ENCODE peak calls at places on chromosomes 1 and 21, in eight cellular contexts. N, R, B, A, P, X, J and T are unnamed samples.

GRCh38 chr1:202046748-202047708 is 36.6 kb downstream of the ELF3 start:
- DNase-seq in N (no peak), R (no peak), B (no peak), A (no peak), P (no peak), X (peak), J (no peak), T (no peak)

GRCh38 chr1:55070291-55070690 is 30.9 kb downstream of the PCSK9 start:
- DNase-seq in N (no peak), R (no peak), B (no peak), A (no peak), P (no peak), X (no peak), J (no peak), T (no peak)

GRCh38 chr1:173476197-173476663 is 905 bp upstream of the PRDX6 start:
- DNase-seq in N (no peak), R (no peak), B (no peak), A (no peak), P (no peak), X (no peak), J (no peak), T (no peak)

GRCh38 chr1:156551866-156552265 is 20.5 kb downstream of the IQGAP3 start:
- DNase-seq in N (no peak), R (no peak), B (no peak), A (no peak), P (no peak), X (peak), J (no peak), T (no peak)

GRCh38 chr1:165644064-165644735 is 13.2 kb downstream of the MGST3 start:
- DNase-seq in N (no peak), R (no peak), B (no peak), A (no peak), P (no peak), X (peak), J (no peak), T (no peak)

GRCh38 chr1:208235983-208236761 is 8.0 kb downstream of the PLXNA2 start:
- DNase-seq in N (no peak), R (no peak), B (no peak), A (peak), P (no peak), X (peak), J (peak), T (no peak)

GRCh38 chr1:22845536-22845935 is 127.1 kb downstream of the LACTBL1 start:
- DNase-seq in N (no peak), R (no peak), B (no peak), A (no peak), P (no peak), X (no peak), J (no peak), T (no peak)

GRCh38 chr1:61839702-61840101 is 97.4 kb downstream of the PATJ start:
- DNase-seq in N (no peak), R (no peak), B (no peak), A (peak), P (no peak), X (peak), J (no peak), T (no peak)

GRCh38 chr21:29661672-29662442 is 277.9 kb downstream of the GRIK1 start:
- DNase-seq in N (no peak), R (no peak), B (no peak), A (no peak), P (no peak), X (no peak), J (no peak), T (no peak)

GRCh38 chr1:65959896-65960295 is 167.2 kb downstream of the PDE4B start:
- DNase-seq in N (no peak), R (no peak), B (no peak), A (no peak), P (no peak), X (no peak), J (no peak), T (no peak)

GRCh38 chr1:182193908-182194550 is 132.5 kb upstream of the ZNF648 start:
- DNase-seq in N (no peak), R (no peak), B (no peak), A (peak), P (no peak), X (peak), J (no peak), T (no peak)

GRCh38 chr1:77977989-77978292 is 931 bp downstream of the FUBP1 start:
- DNase-seq in N (no peak), R (no peak), B (no peak), A (peak), P (no peak), X (no peak), J (no peak), T (no peak)

GRCh38 chr1:2320001-2320400 is 71.4 kb downstream of the MORN1 start:
- DNase-seq in N (no peak), R (no peak), B (no peak), A (no peak), P (no peak), X (no peak), J (peak), T (no peak)